ENCODE peak calls at places on chromosomes 4 and X, in five cellular contexts. A is astrocyte of the cerebellum, S is lower leg skin, I is breast epithelium, M is GM12865. E is an unnamed sample.
A peak's percentile ranks its signal among the peaks of the same experiment; 100 is the strongest.

GRCh38 chr4:77601614-77602187 is 3.9 kb upstream of the CXCL13 start:
- DNase-seq in A (no peak), S (no peak), I (no peak), M (no peak), E (no peak)

GRCh38 chr4:27176400-27176799 is 315.8 kb downstream of the STIM2 start:
- DNase-seq in A (peak; percentile 1), S (no peak), I (no peak), M (peak; percentile 24), E (no peak)

GRCh38 chr4:149371021-149371420 is 444.6 kb downstream of the IQCM start:
- DNase-seq in A (peak; percentile 47), S (no peak), I (no peak), M (peak; percentile 58), E (peak; percentile 40)

GRCh38 chr4:121711263-121712000 is 14.7 kb upstream of the ANXA5 start:
- DNase-seq in A (peak; percentile 93), S (peak; percentile 96), I (peak; percentile 69), M (peak; percentile 55), E (no peak)

GRCh38 chr4:819401-820229 is 6.3 kb downstream of the CPLX1 start:
- DNase-seq in A (no peak), S (no peak), I (no peak), M (no peak), E (no peak)

GRCh38 chr4:108170729-108171540 is 2.2 kb upstream of the LEF1 start:
- DNase-seq in A (no peak), S (no peak), I (no peak), M (no peak), E (no peak)

GRCh38 chr4:146495277-146495676 is 26.5 kb downstream of the SLC10A7 start:
- DNase-seq in A (no peak), S (no peak), I (no peak), M (no peak), E (no peak)

GRCh38 chr4:151218343-151218742 is 58.6 kb upstream of the PRSS48 start:
- DNase-seq in A (no peak), S (no peak), I (no peak), M (no peak), E (no peak)

GRCh38 chr4:104064650-104065577 is 345.1 kb upstream of the TACR3 start:
- DNase-seq in A (peak; percentile 37), S (no peak), I (peak; percentile 49), M (peak; percentile 83), E (peak; percentile 10)

GRCh38 chr4:151599876-151600275 is 160.9 kb downstream of the GATB start:
- DNase-seq in A (no peak), S (no peak), I (no peak), M (no peak), E (no peak)

GRCh38 chr4:4947721-4948120 is 71.5 kb downstream of the CYTL1 start:
- DNase-seq in A (no peak), S (no peak), I (no peak), M (no peak), E (no peak)

GRCh38 chr4:7384929-7385890 is 49.5 kb downstream of the PSAPL1 start:
- DNase-seq in A (no peak), S (peak; percentile 72), I (no peak), M (no peak), E (no peak)
- H3K4me3 ChIP-seq in A (no peak overlapping the region), S (no peak overlapping the region), I (no peak overlapping the region), M (no peak overlapping the region), E (no peak overlapping the region)

GRCh38 chrX:19642517-19643109 is 127.3 kb upstream of the MAP3K15 start:
- DNase-seq in A (no peak), S (no peak), I (no peak), M (no peak), E (no peak)

GRCh38 chrX:19640063-19640462 is 124.8 kb upstream of the MAP3K15 start:
- DNase-seq in A (no peak), S (no peak), I (no peak), M (no peak), E (no peak)

GRCh38 chrX:19646298-19646697 is 131.0 kb upstream of the MAP3K15 start:
- DNase-seq in A (no peak), S (no peak), I (no peak), M (no peak), E (no peak)

GRCh38 chrX:19640693-19641374 is 125.5 kb upstream of the MAP3K15 start:
- DNase-seq in A (no peak), S (no peak), I (no peak), M (no peak), E (no peak)

DNA sequence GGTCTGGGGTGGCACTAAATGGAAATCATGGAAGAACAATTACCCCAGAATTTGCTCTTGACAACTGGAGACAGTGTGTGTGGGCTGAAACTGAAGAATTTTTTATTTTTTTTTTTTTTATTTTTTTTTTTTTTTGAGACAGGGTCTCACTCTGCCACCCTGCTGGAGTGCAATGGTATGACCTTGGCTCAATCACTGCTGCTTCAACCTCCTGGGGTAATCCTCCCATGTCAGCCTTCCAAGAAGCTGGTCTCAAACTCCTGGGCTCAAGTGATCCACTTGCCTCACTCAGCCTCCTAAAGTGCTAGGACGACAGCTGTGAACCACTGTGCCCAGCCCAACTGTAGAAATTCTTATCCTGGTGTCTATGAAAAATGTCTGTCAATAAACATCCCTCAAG is 127.9 kb upstream of the MAP3K15 start:
- DNase-seq in A (no peak), S (no peak), I (no peak), M (no peak), E (no peak)
- TF ChIP-seq CTCF in A (no peak), S (no peak), I (no peak), M (no peak), E (no peak)

DNA sequence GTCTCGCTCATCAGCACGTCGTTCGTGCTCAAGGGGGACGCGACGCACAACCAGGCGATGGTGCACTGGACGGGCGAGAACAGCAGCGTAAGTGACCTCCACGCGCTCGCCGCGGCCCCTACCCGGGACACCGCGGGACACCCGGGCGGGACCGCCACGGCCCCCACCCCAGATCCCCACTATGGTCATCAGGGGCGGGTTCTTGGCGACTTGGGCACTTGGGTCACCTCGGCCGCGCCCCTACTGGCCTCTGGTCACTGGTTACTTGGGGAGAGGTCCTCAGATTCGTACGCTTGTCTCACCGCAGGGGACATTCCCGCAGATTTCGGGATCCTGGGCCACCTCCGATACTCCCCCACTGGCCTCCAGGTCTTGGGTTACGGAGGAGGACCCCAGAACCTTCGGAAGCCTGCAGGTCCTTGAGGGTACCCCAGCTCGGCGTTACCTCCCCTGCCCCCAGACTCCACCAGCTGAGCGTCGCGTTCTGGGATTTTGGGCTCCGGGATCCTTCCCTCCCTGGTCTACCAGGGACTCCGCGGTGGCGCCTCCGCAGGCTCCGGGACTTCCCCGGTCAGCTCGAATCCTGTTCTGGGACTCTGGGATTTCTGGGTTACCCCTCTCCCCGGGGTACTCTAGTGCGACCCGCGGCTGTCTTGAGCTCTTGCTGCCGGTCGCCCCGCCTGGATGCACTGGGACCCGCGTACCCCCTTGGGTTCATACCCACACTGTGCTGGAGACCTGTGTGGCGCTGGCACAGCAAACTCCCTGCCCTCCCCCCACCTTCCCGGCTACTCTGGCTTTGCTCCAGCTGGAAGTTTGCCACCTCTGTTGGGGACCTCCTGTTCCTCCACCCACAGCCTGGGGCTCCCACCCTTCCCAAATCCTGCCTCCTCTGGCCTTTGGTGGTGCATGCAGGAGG is 961 bp downstream of the SORCS2 start:
- DNase-seq in A (no peak), S (peak; percentile 86), I (peak; percentile 50), M (no peak), E (no peak)
- H3K4me3 ChIP-seq in A (peak overlapping the region; percentile 43), S (no peak overlapping the region), I (peak overlapping the region; percentile 49), M (no peak overlapping the region), E (peak overlapping the region; percentile 59)

GRCh38 chr4:114811564-114812360 is 213.2 kb downstream of the UGT8 start:
- DNase-seq in A (no peak), S (no peak), I (no peak), M (no peak), E (no peak)

GRCh38 chr4:114807357-114807756 is 208.8 kb downstream of the UGT8 start:
- DNase-seq in A (no peak), S (no peak), I (no peak), M (peak; percentile 1), E (no peak)

DNA sequence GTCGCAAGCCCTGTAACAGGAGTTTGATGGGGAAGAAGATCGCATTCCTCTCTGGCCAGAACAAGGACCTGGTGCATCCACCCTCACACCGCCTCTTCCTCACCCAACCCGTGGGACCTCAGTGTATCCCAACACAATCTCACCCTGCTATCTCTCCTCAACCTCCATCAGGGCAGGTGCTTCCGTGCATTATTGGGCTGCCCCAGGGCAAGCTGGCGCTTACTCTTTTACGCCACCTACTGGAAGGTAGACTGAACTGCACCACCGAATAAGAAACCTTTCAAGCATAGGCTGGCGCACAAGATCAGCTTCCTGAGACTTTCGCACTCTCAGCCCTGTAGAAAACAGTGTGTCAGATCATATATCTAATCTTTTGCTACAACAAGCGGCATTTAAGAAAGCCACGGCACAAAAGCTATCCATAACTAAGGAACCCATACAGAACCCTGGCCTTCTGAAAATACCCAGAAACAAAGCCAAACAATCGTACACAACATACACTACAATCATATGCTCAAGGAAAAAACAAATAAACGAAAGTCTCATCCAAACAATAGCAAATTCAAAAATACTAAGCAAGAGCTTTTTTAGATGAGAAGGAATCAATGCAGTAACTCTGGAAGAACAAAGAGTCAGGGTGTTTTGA is 209.3 kb downstream of the UGT8 start:
- DNase-seq in A (no peak), S (no peak), I (no peak), M (peak; percentile 65), E (no peak)
- TF ChIP-seq CTCF in A (peak; percentile 69), S (no peak), I (no peak), M (peak; percentile 92), E (peak; percentile 90)

GRCh38 chrX:41336447-41336846 is 2.5 kb downstream of the DDX3X start:
- DNase-seq in A (no peak), S (no peak), I (no peak), M (no peak), E (no peak)

GRCh38 chrX:41335590-41336331 is 1.8 kb downstream of the DDX3X start:
- DNase-seq in A (peak; percentile 55), S (no peak), I (no peak), M (no peak), E (no peak)

GRCh38 chrX:41337140-41337539 is 3.2 kb downstream of the DDX3X start:
- DNase-seq in A (no peak), S (no peak), I (no peak), M (no peak), E (no peak)

GRCh38 chrX:41338422-41338821 is 4.5 kb downstream of the DDX3X start:
- DNase-seq in A (no peak), S (no peak), I (no peak), M (no peak), E (no peak)

DNA sequence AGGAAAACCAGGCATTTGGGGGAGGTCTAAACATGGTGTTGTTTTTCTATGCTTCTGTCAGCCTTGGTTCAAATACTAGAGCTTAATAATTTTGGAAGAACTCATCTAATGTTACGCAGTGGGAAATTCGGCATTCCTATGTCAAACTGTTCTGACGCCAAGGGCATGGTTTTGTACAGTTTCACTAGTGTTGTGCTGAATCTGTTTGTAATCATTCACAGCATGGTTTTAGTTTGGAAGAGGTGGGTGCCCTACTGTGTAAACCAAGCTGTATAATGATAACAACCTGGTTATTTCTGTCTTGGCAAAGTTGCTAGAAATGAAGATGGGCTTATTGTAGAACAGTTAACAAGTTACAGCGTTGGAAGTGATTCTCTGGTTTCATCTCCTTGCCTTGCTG is 5.2 kb downstream of the DDX3X start:
- DNase-seq in A (no peak), S (no peak), I (no peak), M (no peak), E (no peak)
- H3K4me3 ChIP-seq in A (no peak overlapping the region), S (no peak overlapping the region), I (peak overlapping the region; percentile 1), M (no peak overlapping the region), E (no peak overlapping the region)